ENCODE peak calls at places on chromosomes 7 and 10, in four cellular contexts. C is cardiac muscle cell, R is GM12864, K is pancreas. L is an unnamed sample.

GRCh38 chr7:96691692-96692091 is 18.0 kb downstream of the SEM1 start:
- DNase-seq in C (no peak), R (no peak), K (no peak), L (no peak)

GRCh38 chr7:150800576-150801241 is at the start of gene TMEM176A:
- DNase-seq in C (no peak), R (no peak), K (peak), L (peak)

GRCh38 chr7:22781230-22781711 is 41.4 kb downstream of the TOMM7 start:
- DNase-seq in C (no peak), R (no peak), K (no peak), L (no peak)

GRCh38 chr7:123782071-123782798 is 33.4 kb upstream of the WASL start:
- DNase-seq in C (no peak), R (no peak), K (no peak), L (no peak)

GRCh38 chr10:98638920-98639319 is 192.2 kb upstream of the HPS1 start:
- DNase-seq in C (no peak), R (no peak), K (no peak), L (no peak)

GRCh38 chr10:110400173-110400947 is 95.6 kb upstream of the SMNDC1 start:
- DNase-seq in C (no peak), R (no peak), K (no peak), L (no peak)

GRCh38 chr7:116588225-116588624 is 63.4 kb downstream of the CAV1 start:
- DNase-seq in C (no peak), R (no peak), K (no peak), L (no peak)

GRCh38 chr7:23341846-23342598 is 42.9 kb downstream of the MALSU1 start:
- DNase-seq in C (no peak), R (no peak), K (no peak), L (no peak)

GRCh38 chr7:2843711-2844152 is 376 bp downstream of the GNA12 start:
- DNase-seq in C (no peak), R (no peak), K (peak), L (no peak)

GRCh38 chr7:74027683-74028320 is at the start of gene ELN:
- DNase-seq in C (no peak), R (no peak), K (peak), L (no peak)

GRCh38 chr7:101691822-101692384 is 62.8 kb upstream of the MYL10 start:
- DNase-seq in C (no peak), R (no peak), K (peak), L (peak)

GRCh38 chr7:7438851-7439250 is 96.8 kb downstream of the COL28A1 start:
- DNase-seq in C (no peak), R (no peak), K (no peak), L (no peak)
- TF ChIP-seq CTCF in C (no peak), R (no peak), K (no peak), L (no peak)

GRCh38 chr10:38050212-38050611 is 39.7 kb downstream of the ZNF33A start:
- DNase-seq in C (no peak), R (no peak), K (no peak), L (no peak)

GRCh38 chr10:38054361-38054797 is 39.8 kb upstream of the ZNF37A start:
- DNase-seq in C (no peak), R (no peak), K (no peak), L (no peak)
- TF ChIP-seq CTCF in C (no peak), R (no peak), K (no peak), L (no peak)

GRCh38 chr7:146658604-146659003 is 542.0 kb downstream of the CNTNAP2 start:
- DNase-seq in C (no peak), R (no peak), K (no peak), L (no peak)

GRCh38 chr7:146659732-146660131 is 543.1 kb downstream of the CNTNAP2 start:
- DNase-seq in C (no peak), R (no peak), K (peak), L (no peak)

GRCh38 chr7:146655928-146656797 is 539.6 kb downstream of the CNTNAP2 start:
- DNase-seq in C (no peak), R (no peak), K (no peak), L (no peak)

GRCh38 chr7:146654048-146654447 is 537.4 kb downstream of the CNTNAP2 start:
- DNase-seq in C (no peak), R (no peak), K (no peak), L (no peak)

GRCh38 chr7:146656988-146657387 is 540.4 kb downstream of the CNTNAP2 start:
- DNase-seq in C (no peak), R (no peak), K (no peak), L (no peak)
- TF ChIP-seq CTCF in C (no peak), R (no peak), K (no peak), L (no peak)

GRCh38 chr7:18235819-18236218 is 208.2 kb upstream of the PRPS1L1 start:
- DNase-seq in C (no peak), R (no peak), K (no peak), L (no peak)

GRCh38 chr7:18234519-18234918 is 206.9 kb upstream of the PRPS1L1 start:
- DNase-seq in C (no peak), R (no peak), K (no peak), L (no peak)

GRCh38 chr7:18241543-18242231 is 214.0 kb upstream of the PRPS1L1 start:
- DNase-seq in C (no peak), R (no peak), K (no peak), L (no peak)

GRCh38 chr7:18239212-18239611 is 211.6 kb upstream of the PRPS1L1 start:
- DNase-seq in C (no peak), R (no peak), K (no peak), L (no peak)
- TF ChIP-seq CTCF in C (no peak), R (no peak), K (no peak), L (no peak)

GRCh38 chr10:1847361-1847760 is 110.0 kb upstream of the ADARB2 start:
- DNase-seq in C (no peak), R (no peak), K (no peak), L (no peak)
- TF ChIP-seq CTCF in C (no peak), R (no peak), K (no peak), L (no peak)

DNA sequence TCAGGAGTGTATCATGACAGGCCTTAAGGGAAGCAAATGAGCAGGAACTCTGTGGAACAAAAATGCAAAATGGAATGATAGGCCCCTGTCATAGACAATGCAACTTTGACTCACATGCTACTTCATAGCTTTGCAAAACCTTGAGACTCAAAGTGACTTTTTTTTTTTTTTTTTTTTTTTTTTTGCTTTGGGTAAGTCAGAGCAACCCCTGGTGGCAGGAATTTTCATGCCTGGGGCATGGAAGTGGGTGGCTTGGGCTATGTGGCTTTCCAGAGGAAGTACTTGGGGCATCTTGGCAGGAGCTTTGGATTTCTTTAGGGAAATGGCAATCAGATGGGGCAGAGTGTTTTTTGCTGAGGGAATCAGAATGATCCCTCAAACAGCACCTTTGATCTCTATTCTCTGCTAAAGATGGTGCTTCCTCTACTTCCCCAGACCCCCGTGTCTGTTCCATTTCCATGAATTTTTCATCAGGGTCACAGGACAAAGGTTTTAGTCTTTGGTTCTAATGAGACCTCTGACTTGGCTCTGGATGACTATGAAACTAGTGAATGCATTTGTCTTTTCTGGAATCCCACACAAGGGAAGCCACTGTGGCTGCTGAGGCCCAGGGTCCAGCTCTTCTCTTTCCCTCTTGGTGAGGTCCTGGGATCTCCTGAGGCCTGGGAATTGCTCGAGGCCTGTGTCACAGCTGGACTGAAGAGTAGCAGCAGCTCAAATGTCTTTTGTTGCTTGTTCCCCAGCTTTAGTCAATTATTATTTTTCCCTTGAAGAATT is 62.8 kb downstream of the TACC2 start:
- DNase-seq in C (peak), R (no peak), K (peak), L (no peak)
- TF ChIP-seq CTCF in C (peak), R (peak), K (peak), L (no peak)

DNA sequence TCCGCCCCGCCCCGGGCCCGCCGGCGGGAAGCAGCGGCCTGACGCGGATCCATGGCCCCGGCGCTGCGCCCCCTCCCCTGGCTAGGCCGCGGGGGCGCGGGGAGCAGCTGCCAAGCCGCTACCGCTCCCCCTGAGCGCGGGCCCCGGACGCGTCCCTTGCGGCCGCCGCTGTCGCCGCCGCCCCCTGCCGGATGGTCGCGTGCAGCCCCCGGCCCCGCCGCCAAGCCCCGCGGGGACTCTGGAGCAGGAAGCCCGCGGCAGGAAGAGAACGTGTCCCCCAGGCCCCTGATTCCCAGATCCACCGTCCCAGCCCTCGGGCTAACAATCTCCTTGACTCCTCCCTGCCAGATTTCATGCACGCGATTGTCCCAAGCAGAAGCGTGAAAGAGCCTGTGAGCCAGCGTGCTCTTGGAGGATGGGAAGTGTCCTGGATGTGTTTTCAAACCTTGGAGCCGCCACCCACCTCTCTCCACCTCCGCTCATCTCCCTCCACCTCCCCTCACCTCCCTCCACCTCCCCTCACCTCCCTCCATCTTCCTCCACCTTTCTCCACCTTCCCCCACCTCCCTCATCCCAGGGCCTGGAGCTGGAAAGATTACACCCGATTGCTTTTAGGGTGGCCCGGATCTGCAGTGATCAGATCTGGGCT is 419 bp upstream of the PRTFDC1 start:
- DNase-seq in C (peak), R (no peak), K (peak), L (peak)
- TF ChIP-seq CTCF in C (no peak), R (peak), K (peak), L (peak)

GRCh38 chr7:13742126-13742525 is 247.3 kb downstream of the ETV1 start:
- DNase-seq in C (peak), R (no peak), K (no peak), L (no peak)

GRCh38 chr7:13737563-13737962 is 251.9 kb downstream of the ETV1 start:
- DNase-seq in C (no peak), R (no peak), K (no peak), L (no peak)

GRCh38 chr7:13745530-13745929 is 243.9 kb downstream of the ETV1 start:
- DNase-seq in C (no peak), R (no peak), K (no peak), L (no peak)

GRCh38 chr7:13742719-13743640 is 246.5 kb downstream of the ETV1 start:
- DNase-seq in C (peak), R (no peak), K (no peak), L (no peak)
- TF ChIP-seq CTCF in C (peak), R (no peak), K (no peak), L (peak)

L was measured in GM10248.